ENCODE peak calls at places on chromosomes 6 and 20, in seven cellular contexts. One of them, this sample, is unnamed.

GRCh38 chr6:87209812-87210211 is 54.4 kb downstream of the ZNF292 start:
- DNase-seq in breast epithelium: no peak
- DNase-seq in mucosa of descending colon: no peak
- DNase-seq in colonic mucosa: no peak
- DNase-seq in WTC11: no peak
- DNase-seq in A549: no peak
- DNase-seq in LNCaP clone FGC: no peak
- DNase-seq in this sample: no peak

GRCh38 chr6:34981951-34982350 is 92.9 kb downstream of the ANKS1A start:
- DNase-seq in LNCaP clone FGC: no peak
- DNase-seq in colonic mucosa: no peak
- DNase-seq in mucosa of descending colon: no peak
- DNase-seq in WTC11: no peak
- DNase-seq in breast epithelium: no peak
- DNase-seq in A549: peak
- DNase-seq in this sample: no peak

GRCh38 chr6:166258854-166259276 is 49.3 kb downstream of the PRR18 start:
- DNase-seq in breast epithelium: no peak
- DNase-seq in WTC11: no peak
- DNase-seq in LNCaP clone FGC: no peak
- DNase-seq in A549: no peak
- DNase-seq in mucosa of descending colon: peak
- DNase-seq in colonic mucosa: no peak
- DNase-seq in this sample: no peak

GRCh38 chr20:16533493-16533892 is 39.8 kb downstream of the KIF16B start:
- DNase-seq in WTC11: no peak
- DNase-seq in A549: no peak
- DNase-seq in breast epithelium: no peak
- DNase-seq in LNCaP clone FGC: no peak
- DNase-seq in colonic mucosa: no peak
- DNase-seq in mucosa of descending colon: no peak
- DNase-seq in this sample: no peak

GRCh38 chr6:26311385-26312095 is 53.5 kb upstream of the BTN3A2 start:
- DNase-seq in colonic mucosa: peak
- DNase-seq in WTC11: peak
- DNase-seq in mucosa of descending colon: no peak
- DNase-seq in LNCaP clone FGC: peak
- DNase-seq in breast epithelium: no peak
- DNase-seq in A549: peak
- DNase-seq in this sample: no peak

GRCh38 chr6:168794515-168794914 is 353.5 kb downstream of the SMOC2 start:
- DNase-seq in colonic mucosa: no peak
- DNase-seq in LNCaP clone FGC: no peak
- DNase-seq in WTC11: no peak
- DNase-seq in mucosa of descending colon: no peak
- DNase-seq in A549: peak
- DNase-seq in breast epithelium: no peak
- DNase-seq in this sample: no peak

GRCh38 chr20:4234128-4234527 is 218.8 kb upstream of the RNF24 start:
- DNase-seq in WTC11: no peak
- DNase-seq in A549: peak
- DNase-seq in breast epithelium: no peak
- DNase-seq in mucosa of descending colon: no peak
- DNase-seq in colonic mucosa: no peak
- DNase-seq in LNCaP clone FGC: peak
- DNase-seq in this sample: no peak

GRCh38 chr6:104505838-104506237 is 353.9 kb downstream of the HACE1 start:
- DNase-seq in mucosa of descending colon: no peak
- DNase-seq in WTC11: no peak
- DNase-seq in breast epithelium: no peak
- DNase-seq in A549: no peak
- DNase-seq in colonic mucosa: no peak
- DNase-seq in LNCaP clone FGC: no peak
- DNase-seq in this sample: no peak

GRCh38 chr6:168264593-168265335 is 54.8 kb downstream of the DACT2 start:
- DNase-seq in WTC11: no peak
- DNase-seq in mucosa of descending colon: no peak
- DNase-seq in breast epithelium: no peak
- DNase-seq in colonic mucosa: peak
- DNase-seq in A549: no peak
- DNase-seq in LNCaP clone FGC: no peak
- DNase-seq in this sample: no peak

GRCh38 chr20:9966966-9967365 is 67.8 kb upstream of the ANKEF1 start:
- DNase-seq in WTC11: no peak
- DNase-seq in LNCaP clone FGC: no peak
- DNase-seq in mucosa of descending colon: no peak
- DNase-seq in colonic mucosa: no peak
- DNase-seq in A549: peak
- DNase-seq in breast epithelium: no peak
- DNase-seq in this sample: no peak

DNA sequence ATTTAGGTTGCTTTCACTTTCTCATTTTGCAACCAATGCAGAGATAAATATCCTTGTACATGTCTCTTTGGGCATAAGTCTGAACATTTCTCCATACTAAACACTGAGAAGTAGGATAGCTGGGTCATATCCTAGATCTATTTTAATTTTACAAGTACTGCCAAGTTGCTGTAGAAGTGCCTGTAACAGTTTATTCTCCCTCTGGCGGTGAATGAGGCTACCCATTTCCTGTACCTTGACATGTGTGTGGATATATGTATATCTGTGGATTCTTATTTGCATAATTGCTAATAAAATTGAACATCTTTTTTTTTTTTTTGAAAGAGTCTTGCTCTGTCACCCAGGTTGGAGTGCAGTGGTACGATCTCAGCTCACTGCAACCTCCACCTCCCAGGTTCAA is 48.0 kb upstream of the PNRC1 start:
- DNase-seq in colonic mucosa: no peak
- DNase-seq in mucosa of descending colon: no peak
- DNase-seq in LNCaP clone FGC: no peak
- DNase-seq in WTC11: no peak
- DNase-seq in A549: no peak
- DNase-seq in breast epithelium: no peak
- DNase-seq in this sample: no peak
- TF ChIP-seq CTCF in colonic mucosa: no peak
- TF ChIP-seq CTCF in mucosa of descending colon: no peak
- TF ChIP-seq CTCF in LNCaP clone FGC: no peak
- TF ChIP-seq CTCF in WTC11: no peak
- TF ChIP-seq CTCF in A549: no peak
- TF ChIP-seq CTCF in breast epithelium: no peak
- TF ChIP-seq CTCF in this sample: no peak

DNA sequence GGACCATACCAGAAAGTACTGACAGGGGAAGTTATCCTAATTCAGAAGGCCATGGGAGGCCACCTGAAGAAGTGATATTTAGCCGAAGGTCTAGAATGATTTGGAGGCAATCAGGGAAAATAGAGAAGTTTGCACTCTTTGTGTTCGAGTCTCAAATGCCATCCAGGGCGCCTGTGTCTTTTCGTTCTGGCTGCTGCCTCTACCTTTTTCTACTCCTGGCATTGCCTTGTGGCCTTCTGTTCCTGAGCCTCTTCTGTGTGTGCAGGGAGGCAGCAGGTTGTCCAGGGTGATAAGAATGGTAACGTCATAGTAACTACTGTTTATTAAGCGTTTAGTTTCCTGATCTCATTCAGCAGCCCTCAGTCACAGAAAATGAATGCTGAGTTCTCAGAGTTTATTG is 252.1 kb downstream of the FARS2 start:
- DNase-seq in LNCaP clone FGC: no peak
- DNase-seq in breast epithelium: no peak
- DNase-seq in A549: no peak
- DNase-seq in WTC11: no peak
- DNase-seq in mucosa of descending colon: no peak
- DNase-seq in colonic mucosa: no peak
- DNase-seq in this sample: no peak
- TF ChIP-seq CTCF in LNCaP clone FGC: no peak
- TF ChIP-seq CTCF in breast epithelium: no peak
- TF ChIP-seq CTCF in A549: no peak
- TF ChIP-seq CTCF in WTC11: no peak
- TF ChIP-seq CTCF in mucosa of descending colon: no peak
- TF ChIP-seq CTCF in colonic mucosa: no peak
- TF ChIP-seq CTCF in this sample: no peak

GRCh38 chr20:24583169-24583792 is 113.9 kb downstream of the SYNDIG1 start:
- DNase-seq in LNCaP clone FGC: no peak
- DNase-seq in mucosa of descending colon: no peak
- DNase-seq in WTC11: no peak
- DNase-seq in colonic mucosa: no peak
- DNase-seq in breast epithelium: no peak
- DNase-seq in A549: no peak
- DNase-seq in this sample: no peak

GRCh38 chr20:24585796-24586522 is 116.5 kb downstream of the SYNDIG1 start:
- DNase-seq in A549: no peak
- DNase-seq in LNCaP clone FGC: no peak
- DNase-seq in breast epithelium: no peak
- DNase-seq in mucosa of descending colon: no peak
- DNase-seq in WTC11: no peak
- DNase-seq in colonic mucosa: no peak
- DNase-seq in this sample: no peak

GRCh38 chr20:24584538-24585356 is 115.3 kb downstream of the SYNDIG1 start:
- DNase-seq in WTC11: no peak
- DNase-seq in breast epithelium: no peak
- DNase-seq in A549: no peak
- DNase-seq in mucosa of descending colon: no peak
- DNase-seq in LNCaP clone FGC: no peak
- DNase-seq in colonic mucosa: no peak
- DNase-seq in this sample: no peak

GRCh38 chr20:24582373-24583168 is 113.1 kb downstream of the SYNDIG1 start:
- DNase-seq in colonic mucosa: no peak
- DNase-seq in LNCaP clone FGC: no peak
- DNase-seq in WTC11: no peak
- DNase-seq in breast epithelium: no peak
- DNase-seq in mucosa of descending colon: no peak
- DNase-seq in A549: no peak
- DNase-seq in this sample: no peak

DNA sequence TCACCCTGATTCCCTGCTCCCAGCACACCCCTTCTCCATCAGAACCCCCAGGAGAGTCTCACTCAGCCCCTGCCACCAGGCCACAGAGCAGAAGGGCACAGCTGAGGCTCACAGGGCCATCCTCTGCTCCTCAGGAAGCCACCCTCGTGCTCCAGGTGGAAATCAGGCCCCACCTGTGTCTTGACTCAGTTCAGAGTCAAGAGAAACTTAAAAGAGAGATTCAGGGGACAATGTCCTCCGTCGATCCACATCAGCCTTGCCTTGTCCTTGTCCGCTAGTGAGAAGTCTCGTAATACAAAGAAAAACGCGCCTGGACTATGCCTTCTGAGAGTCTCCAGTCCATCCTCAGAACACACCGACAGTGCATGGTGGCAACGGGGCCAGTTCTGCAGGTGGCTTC is 114.6 kb downstream of the SYNDIG1 start:
- DNase-seq in mucosa of descending colon: no peak
- DNase-seq in WTC11: no peak
- DNase-seq in breast epithelium: no peak
- DNase-seq in A549: no peak
- DNase-seq in colonic mucosa: no peak
- DNase-seq in LNCaP clone FGC: no peak
- DNase-seq in this sample: no peak
- TF ChIP-seq CTCF in mucosa of descending colon: no peak
- TF ChIP-seq CTCF in WTC11: no peak
- TF ChIP-seq CTCF in breast epithelium: no peak
- TF ChIP-seq CTCF in A549: no peak
- TF ChIP-seq CTCF in colonic mucosa: no peak
- TF ChIP-seq CTCF in LNCaP clone FGC: no peak
- TF ChIP-seq CTCF in this sample: no peak

GRCh38 chr6:13147396-13148181 is 180.7 kb downstream of the TBC1D7 start:
- DNase-seq in WTC11: no peak
- DNase-seq in mucosa of descending colon: no peak
- DNase-seq in A549: no peak
- DNase-seq in colonic mucosa: no peak
- DNase-seq in breast epithelium: no peak
- DNase-seq in LNCaP clone FGC: no peak
- DNase-seq in this sample: no peak

GRCh38 chr6:13156381-13156780 is 172.0 kb downstream of the TBC1D7 start:
- DNase-seq in WTC11: no peak
- DNase-seq in breast epithelium: no peak
- DNase-seq in colonic mucosa: no peak
- DNase-seq in A549: no peak
- DNase-seq in LNCaP clone FGC: no peak
- DNase-seq in mucosa of descending colon: no peak
- DNase-seq in this sample: no peak

GRCh38 chr6:13157293-13157692 is 171.0 kb downstream of the TBC1D7 start:
- DNase-seq in mucosa of descending colon: no peak
- DNase-seq in A549: no peak
- DNase-seq in colonic mucosa: no peak
- DNase-seq in WTC11: no peak
- DNase-seq in LNCaP clone FGC: no peak
- DNase-seq in breast epithelium: no peak
- DNase-seq in this sample: no peak

DNA sequence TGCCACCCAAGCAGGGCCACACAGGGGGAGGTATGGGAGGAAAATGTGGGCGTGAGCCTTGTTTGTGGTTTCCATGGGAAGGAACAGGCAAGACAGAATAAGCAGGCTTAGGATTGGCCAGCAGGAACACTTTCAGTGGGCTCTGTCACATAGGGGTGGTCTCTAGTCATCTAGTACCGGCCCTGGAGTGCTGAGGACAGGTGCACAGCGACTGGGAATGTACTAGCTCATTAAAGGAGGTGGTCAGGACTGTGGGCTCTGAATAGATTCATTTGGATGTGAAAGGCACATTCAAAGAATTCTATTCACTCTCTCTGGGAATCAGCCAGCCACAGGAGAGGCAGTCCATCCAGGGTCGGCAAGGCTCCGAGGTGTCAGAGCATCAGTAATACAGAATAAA is 175.5 kb downstream of the TBC1D7 start:
- DNase-seq in LNCaP clone FGC: no peak
- DNase-seq in colonic mucosa: no peak
- DNase-seq in WTC11: peak
- DNase-seq in mucosa of descending colon: no peak
- DNase-seq in breast epithelium: no peak
- DNase-seq in A549: no peak
- DNase-seq in this sample: no peak
- TF ChIP-seq CTCF in LNCaP clone FGC: no peak
- TF ChIP-seq CTCF in colonic mucosa: no peak
- TF ChIP-seq CTCF in WTC11: no peak
- TF ChIP-seq CTCF in mucosa of descending colon: no peak
- TF ChIP-seq CTCF in breast epithelium: no peak
- TF ChIP-seq CTCF in A549: no peak
- TF ChIP-seq CTCF in this sample: no peak

GRCh38 chr6:231779-232178 is 60.5 kb upstream of the DUSP22 start:
- DNase-seq in LNCaP clone FGC: no peak
- DNase-seq in colonic mucosa: no peak
- DNase-seq in breast epithelium: no peak
- DNase-seq in WTC11: no peak
- DNase-seq in mucosa of descending colon: no peak
- DNase-seq in A549: no peak
- DNase-seq in this sample: peak
- TF ChIP-seq CTCF in LNCaP clone FGC: no peak
- TF ChIP-seq CTCF in colonic mucosa: no peak
- TF ChIP-seq CTCF in breast epithelium: no peak
- TF ChIP-seq CTCF in WTC11: no peak
- TF ChIP-seq CTCF in mucosa of descending colon: no peak
- TF ChIP-seq CTCF in A549: no peak
- TF ChIP-seq CTCF in this sample: no peak

This sample was measured in GM13977.